ENCODE peak calls at places on chromosomes 6 and 20, in ten cellular contexts. One of them, this sample, is unnamed.

GRCh38 chr6:85747654-85748053 is 105.0 kb upstream of the SYNCRIP start:
- DNase-seq in stomach: no peak
- DNase-seq in A549: no peak
- DNase-seq in PC-9: peak; percentile 77
- DNase-seq in fibroblast of the aortic adventitia: peak; percentile 89
- DNase-seq in endothelial cell of umbilical vein: peak; percentile 15
- DNase-seq in AG09319: no peak
- DNase-seq in MCF 10A: peak; percentile 6
- DNase-seq in neural crest cell: no peak
- DNase-seq in HCT116: no peak
- DNase-seq in this sample: no peak

GRCh38 chr6:118650500-118651281 is 700 bp downstream of the CEP85L start:
- DNase-seq in AG09319: no peak
- DNase-seq in fibroblast of the aortic adventitia: peak; percentile 56
- DNase-seq in PC-9: peak; percentile 47
- DNase-seq in HCT116: no peak
- DNase-seq in stomach: peak; percentile 44
- DNase-seq in A549: peak; percentile 11
- DNase-seq in MCF 10A: peak; percentile 39
- DNase-seq in neural crest cell: peak; percentile 37
- DNase-seq in endothelial cell of umbilical vein: no peak
- DNase-seq in this sample: peak; percentile 65

GRCh38 chr6:75526502-75527127 is 33.0 kb upstream of the FILIP1 start:
- DNase-seq in HCT116: peak; percentile 67
- DNase-seq in A549: peak; percentile 21
- DNase-seq in PC-9: peak; percentile 67
- DNase-seq in MCF 10A: peak; percentile 72
- DNase-seq in fibroblast of the aortic adventitia: peak; percentile 86
- DNase-seq in stomach: peak; percentile 69
- DNase-seq in neural crest cell: peak; percentile 66
- DNase-seq in endothelial cell of umbilical vein: peak; percentile 87
- DNase-seq in AG09319: peak; percentile 45
- DNase-seq in this sample: peak; percentile 51

GRCh38 chr6:64683682-64684081 is 1023.3 kb downstream of the EYS start:
- DNase-seq in endothelial cell of umbilical vein: peak; percentile 94
- DNase-seq in stomach: peak; percentile 48
- DNase-seq in AG09319: no peak
- DNase-seq in fibroblast of the aortic adventitia: no peak
- DNase-seq in neural crest cell: no peak
- DNase-seq in PC-9: no peak
- DNase-seq in HCT116: no peak
- DNase-seq in A549: no peak
- DNase-seq in MCF 10A: no peak
- DNase-seq in this sample: peak; percentile 6

GRCh38 chr6:131059486-131059885 is 3.6 kb downstream of the EPB41L2 start:
- DNase-seq in HCT116: no peak
- DNase-seq in neural crest cell: no peak
- DNase-seq in AG09319: no peak
- DNase-seq in A549: peak; percentile 13
- DNase-seq in stomach: no peak
- DNase-seq in MCF 10A: no peak
- DNase-seq in PC-9: no peak
- DNase-seq in fibroblast of the aortic adventitia: peak; percentile 63
- DNase-seq in endothelial cell of umbilical vein: no peak
- DNase-seq in this sample: no peak

GRCh38 chr6:169487579-169488205 is 214.1 kb downstream of the WDR27 start:
- DNase-seq in endothelial cell of umbilical vein: no peak
- DNase-seq in A549: no peak
- DNase-seq in stomach: no peak
- DNase-seq in HCT116: no peak
- DNase-seq in fibroblast of the aortic adventitia: peak; percentile 12
- DNase-seq in MCF 10A: peak; percentile 16
- DNase-seq in PC-9: no peak
- DNase-seq in neural crest cell: no peak
- DNase-seq in AG09319: no peak
- DNase-seq in this sample: no peak

GRCh38 chr20:37976862-37977261 is 56.4 kb downstream of the TTI1 start:
- DNase-seq in HCT116: no peak
- DNase-seq in fibroblast of the aortic adventitia: no peak
- DNase-seq in neural crest cell: no peak
- DNase-seq in endothelial cell of umbilical vein: no peak
- DNase-seq in stomach: no peak
- DNase-seq in AG09319: no peak
- DNase-seq in MCF 10A: no peak
- DNase-seq in PC-9: no peak
- DNase-seq in A549: no peak
- DNase-seq in this sample: no peak

GRCh38 chr6:131949909-131950766 is 1.0 kb downstream of the CCN2 start:
- DNase-seq in AG09319: peak; percentile 83
- DNase-seq in stomach: peak; percentile 80
- DNase-seq in MCF 10A: peak; percentile 90
- DNase-seq in neural crest cell: peak; percentile 74
- DNase-seq in fibroblast of the aortic adventitia: peak; percentile 96
- DNase-seq in PC-9: no peak
- DNase-seq in HCT116: peak; percentile 32
- DNase-seq in endothelial cell of umbilical vein: peak; percentile 55
- DNase-seq in A549: peak; percentile 50
- DNase-seq in this sample: peak; percentile 84

GRCh38 chr6:44116643-44117382 is 10.4 kb downstream of the MRPL14 start:
- DNase-seq in fibroblast of the aortic adventitia: peak; percentile 86
- DNase-seq in endothelial cell of umbilical vein: peak; percentile 81
- DNase-seq in AG09319: peak; percentile 50
- DNase-seq in neural crest cell: no peak
- DNase-seq in MCF 10A: no peak
- DNase-seq in stomach: no peak
- DNase-seq in A549: no peak
- DNase-seq in PC-9: peak; percentile 48
- DNase-seq in HCT116: no peak
- DNase-seq in this sample: no peak

GRCh38 chr6:167141667-167142432 is 15.9 kb downstream of the GPR31 start:
- DNase-seq in HCT116: peak; percentile 24
- DNase-seq in A549: peak; percentile 21
- DNase-seq in fibroblast of the aortic adventitia: peak; percentile 5
- DNase-seq in MCF 10A: peak; percentile 49
- DNase-seq in AG09319: no peak
- DNase-seq in endothelial cell of umbilical vein: peak; percentile 11
- DNase-seq in neural crest cell: peak; percentile 34
- DNase-seq in PC-9: no peak
- DNase-seq in stomach: peak; percentile 65
- DNase-seq in this sample: peak; percentile 71

GRCh38 chr6:43172127-43173007 is 1.3 kb downstream of the SRF start:
- DNase-seq in MCF 10A: peak; percentile 36
- DNase-seq in PC-9: no peak
- DNase-seq in fibroblast of the aortic adventitia: peak; percentile 31
- DNase-seq in AG09319: no peak
- DNase-seq in endothelial cell of umbilical vein: peak; percentile 43
- DNase-seq in stomach: peak; percentile 39
- DNase-seq in neural crest cell: peak; percentile 33
- DNase-seq in A549: no peak
- DNase-seq in HCT116: no peak
- DNase-seq in this sample: peak; percentile 65

GRCh38 chr20:49344975-49345374 is 67.1 kb upstream of the ZNFX1 start:
- DNase-seq in fibroblast of the aortic adventitia: peak; percentile 96
- DNase-seq in endothelial cell of umbilical vein: peak; percentile 63
- DNase-seq in stomach: no peak
- DNase-seq in HCT116: no peak
- DNase-seq in PC-9: peak; percentile 94
- DNase-seq in neural crest cell: no peak
- DNase-seq in MCF 10A: peak; percentile 92
- DNase-seq in AG09319: peak; percentile 81
- DNase-seq in A549: peak; percentile 89
- DNase-seq in this sample: no peak

GRCh38 chr6:111260570-111261298 is 173.4 kb downstream of the SLC16A10 start:
- DNase-seq in endothelial cell of umbilical vein: no peak
- DNase-seq in stomach: no peak
- DNase-seq in neural crest cell: no peak
- DNase-seq in PC-9: no peak
- DNase-seq in HCT116: no peak
- DNase-seq in fibroblast of the aortic adventitia: no peak
- DNase-seq in MCF 10A: peak; percentile 23
- DNase-seq in AG09319: no peak
- DNase-seq in A549: no peak
- DNase-seq in this sample: no peak

GRCh38 chr6:79672631-79673065 is 41.5 kb downstream of the SH3BGRL2 start:
- DNase-seq in endothelial cell of umbilical vein: peak; percentile 68
- DNase-seq in MCF 10A: peak; percentile 45
- DNase-seq in AG09319: no peak
- DNase-seq in PC-9: peak; percentile 48
- DNase-seq in A549: peak; percentile 2
- DNase-seq in stomach: no peak
- DNase-seq in neural crest cell: no peak
- DNase-seq in HCT116: peak; percentile 32
- DNase-seq in fibroblast of the aortic adventitia: peak; percentile 40
- DNase-seq in this sample: no peak
- TF ChIP-seq CTCF in endothelial cell of umbilical vein: peak; percentile 39
- TF ChIP-seq CTCF in MCF 10A: peak; percentile 65
- TF ChIP-seq CTCF in AG09319: peak; percentile 57
- TF ChIP-seq CTCF in PC-9: peak; percentile 61
- TF ChIP-seq CTCF in A549: peak; percentile 61
- TF ChIP-seq CTCF in stomach: peak; percentile 36
- TF ChIP-seq CTCF in neural crest cell: peak; percentile 69
- TF ChIP-seq CTCF in HCT116: peak; percentile 58
- TF ChIP-seq CTCF in fibroblast of the aortic adventitia: peak; percentile 56
- TF ChIP-seq CTCF in this sample: peak; percentile 37

GRCh38 chr6:107440935-107441334 is 18.4 kb downstream of the PDSS2 start:
- DNase-seq in neural crest cell: no peak
- DNase-seq in stomach: no peak
- DNase-seq in MCF 10A: no peak
- DNase-seq in PC-9: no peak
- DNase-seq in HCT116: no peak
- DNase-seq in fibroblast of the aortic adventitia: no peak
- DNase-seq in AG09319: no peak
- DNase-seq in endothelial cell of umbilical vein: no peak
- DNase-seq in A549: no peak
- DNase-seq in this sample: no peak

GRCh38 chr6:107439418-107439817 is 19.9 kb downstream of the PDSS2 start:
- DNase-seq in stomach: no peak
- DNase-seq in MCF 10A: no peak
- DNase-seq in HCT116: no peak
- DNase-seq in endothelial cell of umbilical vein: no peak
- DNase-seq in fibroblast of the aortic adventitia: no peak
- DNase-seq in PC-9: no peak
- DNase-seq in neural crest cell: no peak
- DNase-seq in A549: no peak
- DNase-seq in AG09319: no peak
- DNase-seq in this sample: no peak

GRCh38 chr6:107434812-107435211 is 24.6 kb downstream of the PDSS2 start:
- DNase-seq in stomach: no peak
- DNase-seq in fibroblast of the aortic adventitia: no peak
- DNase-seq in PC-9: no peak
- DNase-seq in endothelial cell of umbilical vein: no peak
- DNase-seq in A549: no peak
- DNase-seq in AG09319: no peak
- DNase-seq in HCT116: no peak
- DNase-seq in neural crest cell: no peak
- DNase-seq in MCF 10A: no peak
- DNase-seq in this sample: no peak

GRCh38 chr6:107435798-107436197 is 23.6 kb downstream of the PDSS2 start:
- DNase-seq in AG09319: no peak
- DNase-seq in fibroblast of the aortic adventitia: peak; percentile 44
- DNase-seq in neural crest cell: no peak
- DNase-seq in HCT116: no peak
- DNase-seq in MCF 10A: no peak
- DNase-seq in PC-9: no peak
- DNase-seq in endothelial cell of umbilical vein: no peak
- DNase-seq in stomach: no peak
- DNase-seq in A549: no peak
- DNase-seq in this sample: no peak

GRCh38 chr6:107436881-107437280 is 22.5 kb downstream of the PDSS2 start:
- DNase-seq in fibroblast of the aortic adventitia: no peak
- DNase-seq in AG09319: no peak
- DNase-seq in PC-9: no peak
- DNase-seq in MCF 10A: no peak
- DNase-seq in endothelial cell of umbilical vein: no peak
- DNase-seq in stomach: no peak
- DNase-seq in neural crest cell: no peak
- DNase-seq in A549: no peak
- DNase-seq in HCT116: no peak
- DNase-seq in this sample: no peak
- TF ChIP-seq CTCF in fibroblast of the aortic adventitia: no peak
- TF ChIP-seq CTCF in AG09319: no peak
- TF ChIP-seq CTCF in PC-9: no peak
- TF ChIP-seq CTCF in MCF 10A: no peak
- TF ChIP-seq CTCF in endothelial cell of umbilical vein: no peak
- TF ChIP-seq CTCF in stomach: no peak
- TF ChIP-seq CTCF in neural crest cell: no peak
- TF ChIP-seq CTCF in A549: no peak
- TF ChIP-seq CTCF in HCT116: no peak
- TF ChIP-seq CTCF in this sample: no peak

GRCh38 chr6:5994999-5995698 is 11.6 kb downstream of the NRN1 start:
- DNase-seq in MCF 10A: no peak
- DNase-seq in stomach: no peak
- DNase-seq in AG09319: no peak
- DNase-seq in A549: no peak
- DNase-seq in neural crest cell: no peak
- DNase-seq in PC-9: no peak
- DNase-seq in endothelial cell of umbilical vein: no peak
- DNase-seq in fibroblast of the aortic adventitia: no peak
- DNase-seq in HCT116: no peak
- DNase-seq in this sample: no peak

GRCh38 chr6:5996701-5997419 is 9.9 kb downstream of the NRN1 start:
- DNase-seq in A549: no peak
- DNase-seq in HCT116: no peak
- DNase-seq in AG09319: no peak
- DNase-seq in neural crest cell: peak; percentile 42
- DNase-seq in endothelial cell of umbilical vein: peak; percentile 59
- DNase-seq in fibroblast of the aortic adventitia: no peak
- DNase-seq in PC-9: no peak
- DNase-seq in MCF 10A: no peak
- DNase-seq in stomach: no peak
- DNase-seq in this sample: peak; percentile 74

GRCh38 chr6:5994234-5994998 is 12.3 kb downstream of the NRN1 start:
- DNase-seq in endothelial cell of umbilical vein: no peak
- DNase-seq in AG09319: no peak
- DNase-seq in PC-9: no peak
- DNase-seq in MCF 10A: no peak
- DNase-seq in A549: no peak
- DNase-seq in neural crest cell: no peak
- DNase-seq in fibroblast of the aortic adventitia: no peak
- DNase-seq in HCT116: no peak
- DNase-seq in stomach: no peak
- DNase-seq in this sample: peak; percentile 19

GRCh38 chr6:5997420-5998093 is 9.2 kb downstream of the NRN1 start:
- DNase-seq in endothelial cell of umbilical vein: peak; percentile 49
- DNase-seq in HCT116: no peak
- DNase-seq in neural crest cell: peak; percentile 45
- DNase-seq in AG09319: no peak
- DNase-seq in A549: no peak
- DNase-seq in stomach: no peak
- DNase-seq in fibroblast of the aortic adventitia: no peak
- DNase-seq in MCF 10A: no peak
- DNase-seq in PC-9: no peak
- DNase-seq in this sample: peak; percentile 54

GRCh38 chr6:5995705-5996686 is 10.7 kb downstream of the NRN1 start:
- DNase-seq in A549: no peak
- DNase-seq in endothelial cell of umbilical vein: peak; percentile 79
- DNase-seq in AG09319: no peak
- DNase-seq in HCT116: no peak
- DNase-seq in MCF 10A: no peak
- DNase-seq in fibroblast of the aortic adventitia: peak; percentile 32
- DNase-seq in neural crest cell: peak; percentile 58
- DNase-seq in PC-9: no peak
- DNase-seq in stomach: no peak
- DNase-seq in this sample: peak; percentile 88
- TF ChIP-seq CTCF in A549: no peak
- TF ChIP-seq CTCF in endothelial cell of umbilical vein: peak; percentile 13
- TF ChIP-seq CTCF in AG09319: peak; percentile 25
- TF ChIP-seq CTCF in HCT116: no peak
- TF ChIP-seq CTCF in MCF 10A: no peak
- TF ChIP-seq CTCF in fibroblast of the aortic adventitia: peak; percentile 31
- TF ChIP-seq CTCF in neural crest cell: peak; percentile 37
- TF ChIP-seq CTCF in PC-9: no peak
- TF ChIP-seq CTCF in stomach: peak; percentile 7
- TF ChIP-seq CTCF in this sample: peak; percentile 43

GRCh38 chr6:38268342-38268741 is 371.4 kb downstream of the BTBD9 start:
- DNase-seq in A549: no peak
- DNase-seq in AG09319: no peak
- DNase-seq in fibroblast of the aortic adventitia: no peak
- DNase-seq in MCF 10A: no peak
- DNase-seq in HCT116: no peak
- DNase-seq in stomach: no peak
- DNase-seq in endothelial cell of umbilical vein: no peak
- DNase-seq in neural crest cell: no peak
- DNase-seq in PC-9: no peak
- DNase-seq in this sample: no peak
- TF ChIP-seq CTCF in A549: no peak
- TF ChIP-seq CTCF in AG09319: no peak
- TF ChIP-seq CTCF in fibroblast of the aortic adventitia: no peak
- TF ChIP-seq CTCF in MCF 10A: no peak
- TF ChIP-seq CTCF in HCT116: no peak
- TF ChIP-seq CTCF in stomach: no peak
- TF ChIP-seq CTCF in endothelial cell of umbilical vein: no peak
- TF ChIP-seq CTCF in neural crest cell: no peak
- TF ChIP-seq CTCF in PC-9: no peak
- TF ChIP-seq CTCF in this sample: no peak

This sample was measured in nephron progenitor cell.